ENCODE peak calls at places on chromosomes 12 and 14, in four cellular contexts. One of them, this sample, is unnamed.

GRCh38 chr12:112285600-112286401 is 96.4 kb downstream of the HECTD4 start:
- DNase-seq in GM04504: no peak
- DNase-seq in stimulated activated CD4-positive, alpha-beta T cell treated with anti-CD3 and anti-CD28 coated beads, Interleukin-12 subunit alpha, Interleukin-12 subunit beta, amount 100 ng/mL, for 48 hours: no peak
- DNase-seq in GM13976: no peak
- DNase-seq in this sample: no peak

GRCh38 chr14:31336646-31337045 is 83.7 kb downstream of the HEATR5A start:
- DNase-seq in GM04504: no peak
- DNase-seq in stimulated activated CD4-positive, alpha-beta T cell treated with anti-CD3 and anti-CD28 coated beads, Interleukin-12 subunit alpha, Interleukin-12 subunit beta, amount 100 ng/mL, for 48 hours: no peak
- DNase-seq in GM13976: no peak
- DNase-seq in this sample: no peak

GRCh38 chr12:22275847-22276246 is 58.7 kb downstream of the ST8SIA1 start:
- DNase-seq in GM04504: peak; percentile 100
- DNase-seq in stimulated activated CD4-positive, alpha-beta T cell treated with anti-CD3 and anti-CD28 coated beads, Interleukin-12 subunit alpha, Interleukin-12 subunit beta, amount 100 ng/mL, for 48 hours: no peak
- DNase-seq in GM13976: no peak
- DNase-seq in this sample: peak; percentile 15

GRCh38 chr12:22255097-22255496 is 79.4 kb downstream of the ST8SIA1 start:
- DNase-seq in GM04504: no peak
- DNase-seq in stimulated activated CD4-positive, alpha-beta T cell treated with anti-CD3 and anti-CD28 coated beads, Interleukin-12 subunit alpha, Interleukin-12 subunit beta, amount 100 ng/mL, for 48 hours: no peak
- DNase-seq in GM13976: no peak
- DNase-seq in this sample: no peak

GRCh38 chr14:38211258-38211735 is 3.6 kb downstream of the SSTR1 start:
- DNase-seq in GM04504: no peak
- DNase-seq in stimulated activated CD4-positive, alpha-beta T cell treated with anti-CD3 and anti-CD28 coated beads, Interleukin-12 subunit alpha, Interleukin-12 subunit beta, amount 100 ng/mL, for 48 hours: no peak
- DNase-seq in GM13976: peak; percentile 19
- DNase-seq in this sample: peak; percentile 77

GRCh38 chr14:88824314-88825077 is at the start of gene TTC8:
- DNase-seq in GM04504: peak; percentile 70
- DNase-seq in stimulated activated CD4-positive, alpha-beta T cell treated with anti-CD3 and anti-CD28 coated beads, Interleukin-12 subunit alpha, Interleukin-12 subunit beta, amount 100 ng/mL, for 48 hours: peak; percentile 77
- DNase-seq in GM13976: peak; percentile 91
- DNase-seq in this sample: peak; percentile 95

GRCh38 chr12:43551971-43552559 is at the start of gene ADAMTS20:
- DNase-seq in GM04504: no peak
- DNase-seq in stimulated activated CD4-positive, alpha-beta T cell treated with anti-CD3 and anti-CD28 coated beads, Interleukin-12 subunit alpha, Interleukin-12 subunit beta, amount 100 ng/mL, for 48 hours: no peak
- DNase-seq in GM13976: peak; percentile 24
- DNase-seq in this sample: no peak

GRCh38 chr12:80821513-80822000 is 104.8 kb downstream of the MYF5 start:
- DNase-seq in GM04504: no peak
- DNase-seq in stimulated activated CD4-positive, alpha-beta T cell treated with anti-CD3 and anti-CD28 coated beads, Interleukin-12 subunit alpha, Interleukin-12 subunit beta, amount 100 ng/mL, for 48 hours: no peak
- DNase-seq in GM13976: no peak
- DNase-seq in this sample: no peak

This sample was measured in upper lobe of left lung.